ENCODE peak calls at places on chromosomes 12 and 14, in five cellular contexts. H, E, B, K and W are unnamed samples.

GRCh38 chr14:61596985-61597384 is 98.3 kb upstream of the HIF1A start:
- DNase-seq in H (no peak), B (peak), K (no peak), E (no peak), W (no peak)

GRCh38 chr14:21933681-21934080 is 260.1 kb upstream of the OR4E1 start:
- DNase-seq in E (no peak), B (no peak), H (no peak), K (no peak), W (no peak)

GRCh38 chr14:22994762-22995275 is 12.5 kb upstream of the AJUBA start:
- DNase-seq in H (no peak), B (peak), E (no peak), K (no peak), W (no peak)

GRCh38 chr12:48071808-48072207 is 34.1 kb downstream of the SENP1 start:
- DNase-seq in H (no peak), B (no peak), K (no peak), E (no peak), W (no peak)

GRCh38 chr14:69261761-69262331 is 1.9 kb downstream of the GALNT16 start:
- DNase-seq in E (no peak), H (no peak), K (no peak), B (no peak), W (no peak)

GRCh38 chr12:119710941-119711551 is 43.1 kb downstream of the PRKAB1 start:
- DNase-seq in H (no peak), E (no peak), B (no peak), K (no peak), W (no peak)

GRCh38 chr14:62053188-62053587 is 291.0 kb downstream of the SNAPC1 start:
- DNase-seq in B (no peak), H (no peak), K (no peak), E (no peak), W (no peak)

GRCh38 chr14:39668449-39668848 is 236.2 kb upstream of the FBXO33 start:
- DNase-seq in E (no peak), B (no peak), K (no peak), H (no peak), W (no peak)

GRCh38 chr12:109539508-109539907 is 33.8 kb downstream of the MMAB start:
- DNase-seq in E (no peak), H (no peak), K (no peak), B (peak), W (no peak)

GRCh38 chr12:64029013-64029857 is 184.7 kb downstream of the SRGAP1 start:
- DNase-seq in E (no peak), B (peak), H (no peak), K (no peak), W (no peak)

GRCh38 chr12:111636209-111636928 is 37.3 kb upstream of the ATXN2 start:
- DNase-seq in K (peak), H (no peak), B (peak), E (peak), W (peak)

GRCh38 chr14:99264691-99265090 is 7.3 kb downstream of the BCL11B start:
- DNase-seq in E (no peak), K (no peak), B (no peak), H (peak), W (no peak)

GRCh38 chr14:70888681-70889175 is 18.5 kb upstream of the PCNX1 start:
- DNase-seq in B (peak), E (no peak), H (peak), K (no peak), W (peak)

GRCh38 chr12:19440019-19440858 is 947 bp downstream of the AEBP2 start:
- DNase-seq in K (no peak), B (peak), H (peak), E (peak), W (no peak)

GRCh38 chr14:74302160-74302628 is 540 bp downstream of the ABCD4 start:
- DNase-seq in K (peak), H (peak), E (no peak), B (peak), W (no peak)

GRCh38 chr12:25824729-25825128 is 133.8 kb upstream of the RASSF8 start:
- DNase-seq in K (no peak), B (no peak), H (no peak), E (no peak), W (no peak)

GRCh38 chr12:92036771-92037453 is 108.7 kb downstream of the BTG1 start:
- DNase-seq in K (peak), B (peak), H (no peak), E (no peak), W (peak)

GRCh38 chr14:52413729-52414453 is 99.8 kb downstream of the PTGER2 start:
- DNase-seq in H (no peak), K (no peak), E (no peak), B (peak), W (peak)

GRCh38 chr12:14959126-14959440 is 2.3 kb downstream of the ARHGDIB start:
- DNase-seq in B (no peak), H (no peak), E (no peak), K (no peak), W (no peak)

GRCh38 chr12:122747224-122748175 is 5.1 kb upstream of the DENR start:
- DNase-seq in H (no peak), K (no peak), E (no peak), B (no peak), W (no peak)

GRCh38 chr12:29403991-29404390 is 23.0 kb upstream of the ERGIC2 start:
- DNase-seq in B (no peak), H (no peak), K (no peak), E (no peak), W (no peak)

GRCh38 chr12:115227137-115227615 is 543.2 kb upstream of the TBX3 start:
- DNase-seq in H (no peak), K (no peak), E (peak), B (peak), W (peak)

GRCh38 chr12:12327802-12328201 is 22.2 kb downstream of the MANSC1 start:
- DNase-seq in K (peak), B (peak), H (peak), E (no peak), W (no peak)

GRCh38 chr12:62933871-62934798 is 815 bp downstream of the PPM1H start:
- DNase-seq in H (peak), E (no peak), K (no peak), B (peak), W (no peak)

GRCh38 chr14:44700184-44700583 is 193.1 kb upstream of the FSCB start:
- DNase-seq in K (peak), E (no peak), H (no peak), B (peak), W (no peak)

GRCh38 chr12:93946542-93947150 is 201.7 kb upstream of the PLXNC1 start:
- DNase-seq in E (no peak), B (peak), H (no peak), K (peak), W (no peak)

GRCh38 chr14:72822946-72823611 is 70.8 kb downstream of the DPF3 start:
- DNase-seq in E (no peak), H (no peak), K (no peak), B (peak), W (no peak)

GRCh38 chr14:99261916-99262787 is 9.8 kb downstream of the BCL11B start:
- DNase-seq in H (peak), B (no peak), K (no peak), E (no peak), W (no peak)

GRCh38 chr14:95537298-95538089 is 2.6 kb downstream of the GLRX5 start:
- DNase-seq in B (no peak), E (no peak), K (no peak), H (no peak), W (no peak)

GRCh38 chr14:95535226-95536021 is 574 bp downstream of the GLRX5 start:
- DNase-seq in B (no peak), K (no peak), E (no peak), H (no peak), W (no peak)

GRCh38 chr14:95534299-95535225 is at the start of gene GLRX5:
- DNase-seq in E (peak), B (peak), K (peak), H (peak), W (peak)

GRCh38 chr14:95533822-95534221 is 1.0 kb upstream of the GLRX5 start:
- DNase-seq in E (no peak), K (no peak), B (peak), H (no peak), W (no peak)

GRCh38 chr14:95536036-95536577 is 1.3 kb downstream of the GLRX5 start:
- DNase-seq in K (no peak), H (no peak), B (no peak), E (no peak), W (no peak)
- H3K4me3 ChIP-seq in K (peak), H (no peak), B (peak), E (no peak), W (peak)

DNA sequence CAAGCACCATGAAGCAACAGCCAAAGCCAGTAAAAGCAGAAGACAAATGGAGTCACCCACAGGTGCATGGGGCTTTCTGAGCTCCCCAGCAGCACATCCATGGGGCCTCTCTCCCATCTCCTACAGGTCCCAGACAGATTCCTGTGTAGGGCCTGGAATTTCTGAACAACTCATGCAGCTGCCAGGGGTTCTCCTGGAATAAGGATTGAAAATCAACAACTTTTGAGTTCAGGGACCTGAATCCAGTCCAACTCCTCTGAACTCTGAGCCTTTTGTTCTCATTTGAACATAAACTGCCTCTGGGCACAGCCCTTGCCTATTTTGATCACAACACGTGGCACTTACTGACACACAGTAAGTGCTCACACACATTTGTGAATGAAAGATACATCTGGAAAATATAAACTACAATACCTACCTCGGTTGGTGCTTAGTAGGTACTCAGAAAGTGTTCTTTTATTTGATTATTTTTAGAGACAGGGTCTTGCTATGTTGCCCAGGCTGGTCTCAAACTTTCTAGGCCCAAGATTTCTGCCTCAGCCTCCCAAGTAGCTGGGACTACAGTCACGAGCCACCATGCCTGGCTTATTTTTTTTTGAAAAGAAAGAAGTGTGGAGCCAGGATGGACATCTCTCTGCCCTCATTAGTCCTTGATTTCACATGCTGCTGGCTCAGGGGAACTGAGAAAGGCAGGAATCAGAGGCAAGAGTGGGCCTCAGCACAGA is 27.1 kb downstream of the SYNE3 start:
- DNase-seq in B (no peak), H (no peak), K (no peak), E (no peak), W (no peak)
- H3K4me3 ChIP-seq in B (no peak), H (no peak), K (no peak), E (no peak), W (no peak)

DNA sequence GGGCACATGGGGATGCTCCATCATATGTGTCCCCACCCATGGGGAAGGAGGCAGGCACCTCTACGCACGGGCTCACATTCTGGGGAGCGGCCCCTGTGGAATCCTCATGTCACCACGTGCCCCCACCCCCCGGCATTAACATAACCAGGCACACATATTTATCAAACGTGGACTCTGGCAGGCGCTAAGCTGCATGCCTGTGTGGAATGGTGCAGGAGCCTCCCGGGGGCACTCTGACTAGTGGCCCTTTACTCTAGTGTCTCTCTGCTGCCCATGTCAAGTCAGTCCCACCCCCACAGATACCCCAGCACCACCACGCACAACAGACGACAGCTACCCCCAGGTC is 66.1 kb downstream of the CCDC88C start:
- DNase-seq in K (no peak), H (no peak), B (no peak), E (no peak), W (no peak)
- H3K4me3 ChIP-seq in K (no peak), H (no peak), B (no peak), E (no peak), W (no peak)

GRCh38 chr12:5909560-5909959 is 35.5 kb downstream of the ANO2 start:
- DNase-seq in E (no peak), K (no peak), H (no peak), B (no peak), W (no peak)
- H3K4me3 ChIP-seq in E (no peak), K (no peak), H (no peak), B (no peak), W (no peak)

GRCh38 chr12:89345376-89345775 is 6.9 kb downstream of the DUSP6 start:
- DNase-seq in K (no peak), B (no peak), E (no peak), H (no peak), W (no peak)

GRCh38 chr12:89344862-89345202 is 7.5 kb downstream of the DUSP6 start:
- DNase-seq in B (no peak), K (no peak), E (no peak), H (no peak), W (no peak)

GRCh38 chr12:89345830-89346740 is 6.2 kb downstream of the DUSP6 start:
- DNase-seq in H (peak), B (peak), E (peak), K (no peak), W (no peak)

GRCh38 chr12:89347325-89347829 is 4.9 kb downstream of the DUSP6 start:
- DNase-seq in B (peak), E (no peak), H (no peak), K (no peak), W (no peak)

GRCh38 chr12:89346741-89347324 is 5.5 kb downstream of the DUSP6 start:
- DNase-seq in K (no peak), E (no peak), H (no peak), B (peak), W (no peak)
- H3K4me3 ChIP-seq in K (no peak), E (no peak), H (no peak), B (no peak), W (no peak)